ENCODE peak calls at places on chromosomes 1 and 21, in five cellular contexts. One of them, this sample, is unnamed.

GRCh38 chr1:210777914-210778313 is 356.0 kb downstream of the KCNH1 start:
- DNase-seq in AG04450: no peak
- DNase-seq in globus pallidus: no peak
- DNase-seq in H9: no peak
- DNase-seq in Right ventricle myocardium superior: no peak
- DNase-seq in this sample: no peak

GRCh38 chr1:227805606-227806197 is 9.8 kb upstream of the PRSS38 start:
- DNase-seq in AG04450: peak
- DNase-seq in globus pallidus: no peak
- DNase-seq in H9: no peak
- DNase-seq in Right ventricle myocardium superior: no peak
- DNase-seq in this sample: no peak

GRCh38 chr1:161721738-161722343 is 497 bp downstream of the FCRLB start:
- DNase-seq in AG04450: no peak
- DNase-seq in globus pallidus: no peak
- DNase-seq in H9: no peak
- DNase-seq in Right ventricle myocardium superior: no peak
- DNase-seq in this sample: no peak

GRCh38 chr1:39104158-39105060 is 78.3 kb downstream of the NDUFS5 start:
- DNase-seq in AG04450: no peak
- DNase-seq in globus pallidus: peak
- DNase-seq in H9: peak
- DNase-seq in Right ventricle myocardium superior: no peak
- DNase-seq in this sample: no peak

GRCh38 chr1:163924041-163924440 is 602.3 kb downstream of the NUF2 start:
- DNase-seq in AG04450: no peak
- DNase-seq in globus pallidus: no peak
- DNase-seq in H9: no peak
- DNase-seq in Right ventricle myocardium superior: no peak
- DNase-seq in this sample: no peak

GRCh38 chr21:31658053-31658452 is 1.4 kb upstream of the SOD1 start:
- DNase-seq in AG04450: no peak
- DNase-seq in globus pallidus: no peak
- DNase-seq in H9: no peak
- DNase-seq in Right ventricle myocardium superior: no peak
- DNase-seq in this sample: no peak

GRCh38 chr1:182588460-182589396 is at the start of gene RNASEL:
- DNase-seq in AG04450: peak
- DNase-seq in globus pallidus: peak
- DNase-seq in H9: peak
- DNase-seq in Right ventricle myocardium superior: peak
- DNase-seq in this sample: peak

GRCh38 chr1:180542113-180542512 is 16.7 kb upstream of the OVAAL start:
- DNase-seq in AG04450: no peak
- DNase-seq in globus pallidus: no peak
- DNase-seq in H9: no peak
- DNase-seq in Right ventricle myocardium superior: no peak
- DNase-seq in this sample: no peak

GRCh38 chr1:43789604-43790288 is 82.4 kb downstream of the ST3GAL3 start:
- DNase-seq in AG04450: no peak
- DNase-seq in globus pallidus: no peak
- DNase-seq in H9: no peak
- DNase-seq in Right ventricle myocardium superior: no peak
- DNase-seq in this sample: no peak

GRCh38 chr1:211577277-211577825 is 1.6 kb downstream of the SLC30A1 start:
- DNase-seq in AG04450: no peak
- DNase-seq in globus pallidus: no peak
- DNase-seq in H9: no peak
- DNase-seq in Right ventricle myocardium superior: no peak
- DNase-seq in this sample: no peak

GRCh38 chr1:193438771-193439170 is 252.4 kb upstream of the B3GALT2 start:
- DNase-seq in AG04450: no peak
- DNase-seq in globus pallidus: no peak
- DNase-seq in H9: no peak
- DNase-seq in Right ventricle myocardium superior: no peak
- DNase-seq in this sample: no peak

GRCh38 chr1:202702088-202702487 is 8.2 kb downstream of the SYT2 start:
- DNase-seq in AG04450: no peak
- DNase-seq in globus pallidus: no peak
- DNase-seq in H9: no peak
- DNase-seq in Right ventricle myocardium superior: no peak
- DNase-seq in this sample: no peak

This sample was measured in posterior vena cava.